ENCODE peak calls at places on chromosomes 12 and 14, in ten cellular contexts. K, O, G, V, A, T, I, D, P and H are unnamed samples.

GRCh38 chr14:23376477-23377200 is at the start of gene CMTM5:
- DNase-seq in G (no peak), T (no peak), K (no peak), V (peak), D (no peak), O (no peak), I (no peak), P (no peak), A (no peak), H (no peak)

GRCh38 chr12:43158126-43158525 is 393.9 kb downstream of the ADAMTS20 start:
- DNase-seq in D (no peak), A (no peak), V (no peak), O (no peak), K (no peak), P (no peak), I (no peak), T (no peak), G (no peak), H (no peak)

GRCh38 chr14:69683971-69684370 is 72.6 kb downstream of the SUSD6 start:
- DNase-seq in D (no peak), G (no peak), O (no peak), I (no peak), V (no peak), T (no peak), K (no peak), A (no peak), P (no peak), H (no peak)

GRCh38 chr14:101176535-101177205 is 273.1 kb upstream of the RTL1 start:
- DNase-seq in V (no peak), K (no peak), G (no peak), T (no peak), D (no peak), P (no peak), A (no peak), I (no peak), O (no peak), H (no peak)

GRCh38 chr12:98217257-98217656 is 298.1 kb upstream of the TMPO start:
- DNase-seq in D (no peak), V (no peak), O (no peak), A (no peak), P (no peak), I (no peak), T (no peak), K (no peak), G (no peak), H (no peak)

GRCh38 chr12:107318804-107319535 is 225.6 kb upstream of the CRY1 start:
- DNase-seq in I (peak), G (no peak), P (peak), O (no peak), K (no peak), T (no peak), D (no peak), V (no peak), A (peak), H (no peak)

GRCh38 chr12:103839103-103839502 is 1.9 kb downstream of the NT5DC3 start:
- DNase-seq in O (no peak), D (no peak), A (no peak), T (no peak), G (no peak), I (no peak), V (no peak), P (no peak), K (no peak), H (no peak)

GRCh38 chr14:45065540-45065939 is 18.4 kb upstream of the PRPF39 start:
- DNase-seq in O (no peak), A (no peak), D (no peak), V (no peak), G (no peak), T (no peak), K (no peak), I (no peak), P (no peak), H (no peak)

GRCh38 chr12:17652436-17652835 is 437.6 kb downstream of the RERGL start:
- DNase-seq in A (no peak), K (no peak), I (no peak), T (no peak), P (no peak), G (no peak), V (no peak), O (no peak), D (no peak), H (no peak)

GRCh38 chr12:122969657-122970056 is 3.4 kb upstream of the ABCB9 start:
- DNase-seq in O (no peak), P (no peak), G (no peak), K (no peak), D (no peak), V (no peak), I (no peak), A (no peak), T (no peak), H (no peak)

GRCh38 chr12:92144045-92144630 is 1.5 kb downstream of the BTG1 start:
- DNase-seq in K (peak), O (peak), T (peak), P (peak), G (peak), V (peak), A (peak), D (no peak), I (peak), H (peak)

GRCh38 chr14:34111933-34112332 is 161.1 kb upstream of the EGLN3 start:
- DNase-seq in I (no peak), T (no peak), K (no peak), V (no peak), D (no peak), P (no peak), A (no peak), O (no peak), G (no peak), H (no peak)

GRCh38 chr12:68340404-68341270 is 8.5 kb upstream of the MDM1 start:
- DNase-seq in D (no peak), T (no peak), P (no peak), A (no peak), K (no peak), G (no peak), O (no peak), I (no peak), V (no peak), H (no peak)

GRCh38 chr12:5318874-5319273 is 113.0 kb upstream of the NTF3 start:
- DNase-seq in T (no peak), D (no peak), K (peak), O (peak), A (peak), G (no peak), V (no peak), P (peak), I (no peak), H (no peak)

GRCh38 chr12:117875652-117876491 is 92.9 kb downstream of the KSR2 start:
- DNase-seq in I (peak), G (no peak), O (no peak), P (peak), D (peak), K (no peak), T (peak), A (peak), V (peak), H (no peak)

GRCh38 chr12:117212563-117213190 is 22.4 kb upstream of the FBXO21 start:
- DNase-seq in T (peak), O (peak), G (peak), K (peak), I (peak), A (peak), V (peak), D (no peak), P (peak), H (peak)

GRCh38 chr12:50220357-50221061 is 53.3 kb upstream of the CERS5 start:
- DNase-seq in K (no peak), V (no peak), D (no peak), A (peak), P (peak), I (no peak), T (no peak), G (no peak), O (peak), H (peak)

GRCh38 chr12:50505386-50505827 is 622 bp downstream of the DIP2B start:
- DNase-seq in D (no peak), K (no peak), T (no peak), G (peak), O (no peak), I (no peak), A (peak), P (peak), V (peak), H (no peak)

GRCh38 chr14:34113051-34113511 is 162.2 kb upstream of the EGLN3 start:
- DNase-seq in G (no peak), P (peak), V (no peak), I (no peak), K (no peak), D (no peak), O (no peak), T (no peak), A (peak), H (peak)

GRCh38 chr12:6834254-6834653 is 6.0 kb downstream of the P3H3 start:
- DNase-seq in A (no peak), I (no peak), G (no peak), P (no peak), V (no peak), T (no peak), D (no peak), K (no peak), O (no peak), H (no peak)